ENCODE peak calls at places on chromosomes 5 and 9, in six cellular contexts. C is CD8-positive, alpha-beta T cell; D is effector memory CD4-positive, alpha-beta T cell; B is A549; N is sigmoid colon; X is uterus. U is an unnamed sample. For H3K9me3 and H3K4me1, the result is how much of the 10 kb centered on the place peaks cover.

GRCh38 chr5:102670224-102670836 is 84.8 kb upstream of the PAM start:
- DNase-seq in B (peak), C (no peak), X (no peak), D (no peak), N (no peak), U (no peak)

GRCh38 chr5:138177936-138178515 is 404 bp downstream of the BRD8 start:
- DNase-seq in N (no peak), B (peak), D (no peak), C (no peak), X (no peak), U (peak)

GRCh38 chr9:5263568-5264218 is 32.5 kb downstream of the INSL4 start:
- DNase-seq in B (peak), X (no peak), C (no peak), N (no peak), D (no peak), U (no peak)

GRCh38 chr5:14869286-14870164 is 2.1 kb downstream of the ANKH start:
- DNase-seq in N (no peak), X (no peak), B (no peak), C (no peak), D (no peak), U (no peak)

GRCh38 chr5:144191998-144192397 is 21.3 kb downstream of the KCTD16 start:
- DNase-seq in N (no peak), D (no peak), C (peak), X (no peak), B (peak), U (no peak)

GRCh38 chr5:40521108-40521785 is 158.5 kb upstream of the PTGER4 start:
- DNase-seq in D (no peak), N (no peak), C (no peak), B (no peak), X (no peak), U (no peak)

GRCh38 chr5:23763170-23763569 is 255.8 kb downstream of the PRDM9 start:
- DNase-seq in X (no peak), C (no peak), B (no peak), D (no peak), N (no peak), U (no peak)

GRCh38 chr9:111198936-111199335 is 131.1 kb downstream of the OR2K2 start:
- DNase-seq in B (no peak), X (no peak), N (no peak), C (no peak), D (no peak), U (no peak)

GRCh38 chr5:172952034-172952511 is 7.2 kb upstream of the RPL26L1 start:
- DNase-seq in N (no peak), C (no peak), D (no peak), B (peak), X (no peak), U (no peak)

GRCh38 chr5:142520885-142521284 is 165.0 kb downstream of the FGF1 start:
- DNase-seq in X (no peak), B (no peak), D (no peak), C (no peak), N (no peak), U (no peak)

GRCh38 chr5:172763120-172763464 is 7.9 kb downstream of the DUSP1 start:
- DNase-seq in D (no peak), B (no peak), C (no peak), X (no peak), N (no peak), U (no peak)

GRCh38 chr5:125485003-125485641 is 738.7 kb upstream of the ZNF608 start:
- DNase-seq in X (peak), N (peak), B (peak), C (no peak), D (no peak), U (no peak)

GRCh38 chr9:133499892-133500270 is 21.0 kb upstream of the SLC2A6 start:
- DNase-seq in N (no peak), X (no peak), B (no peak), C (no peak), D (no peak), U (peak)

GRCh38 chr5:105563842-105564241 is 2001.3 kb upstream of the NUDT12 start:
- DNase-seq in C (no peak), X (no peak), N (no peak), B (no peak), D (no peak), U (peak)

GRCh38 chr9:38181866-38182265 is 112.8 kb upstream of the SHB start:
- DNase-seq in C (no peak), X (no peak), D (no peak), N (no peak), B (no peak), U (no peak)

GRCh38 chr5:610011-610743 is 2.0 kb upstream of the CEP72 start:
- DNase-seq in C (peak), N (no peak), B (no peak), D (no peak), X (no peak), U (no peak)

GRCh38 chr5:1152771-1153282 is 41.0 kb upstream of the SLC12A7 start:
- DNase-seq in N (no peak), X (no peak), C (no peak), D (no peak), B (no peak), U (no peak)

GRCh38 chr9:110160163-110160562 is 47.8 kb downstream of the C9orf152 start:
- DNase-seq in C (no peak), B (no peak), N (no peak), D (no peak), X (no peak), U (no peak)

GRCh38 chr5:57412680-57413079 is 69.9 kb downstream of the ACTBL2 start:
- DNase-seq in C (no peak), D (no peak), X (no peak), B (no peak), N (no peak), U (no peak)

GRCh38 chr9:133935328-133936040 is 56.6 kb downstream of the VAV2 start:
- DNase-seq in C (no peak), X (peak), N (peak), D (no peak), B (no peak), U (peak)

GRCh38 chr5:78903936-78904335 is 81.2 kb downstream of the ARSB start:
- DNase-seq in X (no peak), D (no peak), N (no peak), C (no peak), B (no peak), U (no peak)

GRCh38 chr5:97764700-97765099 is 581.7 kb upstream of the RIOK2 start:
- DNase-seq in X (no peak), N (no peak), B (peak), D (no peak), C (no peak), U (no peak)

GRCh38 chr5:122999947-123000563 is 36.5 kb downstream of the PPIC start:
- DNase-seq in N (no peak), D (no peak), C (no peak), B (peak), X (no peak), U (peak)

GRCh38 chr9:5265939-5266338 is 34.7 kb downstream of the INSL4 start:
- DNase-seq in N (no peak), B (no peak), D (no peak), C (no peak), X (no peak), U (no peak)

GRCh38 chr5:115295775-115296129 is 702 bp downstream of the CCDC112 start:
- DNase-seq in N (no peak), B (no peak), C (no peak), X (no peak), D (no peak), U (no peak)

GRCh38 chr9:17757816-17758215 is 178.9 kb downstream of the SH3GL2 start:
- DNase-seq in C (no peak), B (no peak), N (no peak), D (no peak), X (no peak), U (no peak)

GRCh38 chr5:133510634-133511262 is 101.6 kb downstream of the FSTL4 start:
- DNase-seq in N (no peak), B (no peak), D (no peak), X (no peak), C (no peak), U (no peak)

GRCh38 chr9:61673247-61673646 is 483.4 kb downstream of the SPATA31A7 start:
- DNase-seq in D (no peak), N (peak), B (no peak), X (no peak), C (peak), U (no peak)

GRCh38 chr9:61669352-61669751 is 479.5 kb downstream of the SPATA31A7 start:
- DNase-seq in N (no peak), D (no peak), C (no peak), X (no peak), B (no peak), U (no peak)

GRCh38 chr9:61670616-61671015 is 480.8 kb downstream of the SPATA31A7 start:
- DNase-seq in D (no peak), C (peak), X (no peak), N (peak), B (no peak), U (no peak)

GRCh38 chr9:61673664-61674381 is 484.0 kb downstream of the SPATA31A7 start:
- DNase-seq in B (no peak), N (no peak), X (no peak), D (no peak), C (no peak), U (no peak)

GRCh38 chr9:61671276-61671973 is 481.6 kb downstream of the SPATA31A7 start:
- DNase-seq in D (no peak), C (peak), N (peak), B (no peak), X (no peak), U (no peak)
- H3K9me3 ChIP-seq in D (under half), C (under half), N (under half), B (under half), X (under half), U (under half)

GRCh38 chr9:127548352-127548878 is 63.7 kb upstream of the STXBP1 start:
- DNase-seq in B (no peak), C (no peak), N (no peak), D (no peak), X (no peak), U (peak)

GRCh38 chr9:127543973-127544533 is 68.0 kb upstream of the STXBP1 start:
- DNase-seq in B (no peak), C (no peak), D (no peak), X (no peak), N (no peak), U (peak)

GRCh38 chr9:127543221-127543620 is 68.9 kb upstream of the STXBP1 start:
- DNase-seq in D (no peak), C (no peak), N (no peak), B (no peak), X (no peak), U (peak)

GRCh38 chr9:127546125-127546832 is 65.8 kb upstream of the STXBP1 start:
- DNase-seq in X (no peak), C (no peak), D (no peak), B (peak), N (no peak), U (peak)

DNA sequence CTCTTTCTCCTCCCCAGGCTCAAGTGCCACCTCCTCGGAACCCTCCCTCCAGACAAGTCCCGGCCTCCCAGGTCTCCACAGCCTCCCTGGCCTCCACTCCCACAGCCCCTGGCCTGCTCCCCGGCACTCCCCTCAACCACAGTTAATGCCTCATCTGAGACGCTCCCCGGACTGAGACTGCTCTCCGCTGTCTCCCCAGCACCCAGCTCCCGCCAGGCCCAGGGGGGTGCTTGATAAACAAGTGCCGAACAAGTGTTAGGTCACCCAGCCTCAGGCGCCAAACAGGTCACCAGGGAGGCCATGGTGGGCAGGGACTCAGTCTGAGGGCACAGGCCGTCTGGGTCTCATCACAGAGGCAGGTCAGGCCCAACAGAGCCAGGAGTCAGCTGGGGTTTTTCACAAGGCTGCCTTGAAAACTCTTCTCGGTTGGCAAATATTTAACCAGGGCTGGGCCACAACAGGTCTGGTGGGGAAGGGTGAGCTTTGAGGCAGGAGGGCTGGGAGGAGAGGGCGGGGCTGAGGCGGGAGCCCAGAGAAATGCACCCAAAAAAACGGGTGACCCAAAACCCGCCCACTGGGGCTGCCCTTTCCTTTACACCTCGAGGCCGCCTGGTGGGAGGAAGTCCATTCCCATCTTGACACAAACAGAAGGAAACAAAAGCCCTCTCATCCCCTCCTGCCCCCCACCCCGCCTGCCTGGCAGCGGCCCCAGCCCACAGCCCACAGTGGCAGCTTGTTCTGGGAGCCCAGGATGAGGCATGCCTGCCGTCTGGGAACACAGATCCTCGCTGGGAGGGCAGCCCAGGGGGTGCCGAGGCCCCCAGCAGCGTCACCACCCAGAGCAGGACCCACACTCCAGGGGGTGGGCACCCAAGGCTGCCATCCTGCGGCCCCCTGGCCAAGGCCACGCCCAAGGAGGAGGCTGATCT is 66.6 kb upstream of the STXBP1 start:
- DNase-seq in N (peak), C (no peak), B (peak), X (no peak), D (no peak), U (peak)
- H3K4me1 ChIP-seq in N (half or more), C (under half), B (half or more), X (under half), D (under half), U (under half)

GRCh38 chr5:92908952-92909351 is 672.1 kb downstream of the NR2F1-AS1 start:
- DNase-seq in N (no peak), B (no peak), C (no peak), D (no peak), X (no peak), U (no peak)

GRCh38 chr5:92911851-92912250 is 669.2 kb downstream of the NR2F1-AS1 start:
- DNase-seq in N (no peak), X (no peak), C (no peak), D (no peak), B (no peak), U (no peak)

GRCh38 chr5:92911293-92911692 is 669.7 kb downstream of the NR2F1-AS1 start:
- DNase-seq in B (no peak), N (no peak), X (no peak), D (no peak), C (no peak), U (no peak)

GRCh38 chr5:92909545-92909962 is 671.5 kb downstream of the NR2F1-AS1 start:
- DNase-seq in D (no peak), B (peak), C (no peak), X (no peak), N (no peak), U (no peak)

GRCh38 chr5:92912280-92912679 is 668.7 kb downstream of the NR2F1-AS1 start:
- DNase-seq in X (no peak), D (no peak), B (no peak), N (no peak), C (no peak), U (no peak)
- H3K9me3 ChIP-seq in X (under half), D (under half), B (under half), N (under half), C (under half), U (under half)

GRCh38 chr9:121296213-121297127 is 28.5 kb downstream of the GSN start:
- DNase-seq in X (peak), B (no peak), N (no peak), C (no peak), D (no peak), U (no peak)
- H3K4me1 ChIP-seq in X (under half), B (under half), N (half or more), C (under half), D (under half), U (under half)

DNA sequence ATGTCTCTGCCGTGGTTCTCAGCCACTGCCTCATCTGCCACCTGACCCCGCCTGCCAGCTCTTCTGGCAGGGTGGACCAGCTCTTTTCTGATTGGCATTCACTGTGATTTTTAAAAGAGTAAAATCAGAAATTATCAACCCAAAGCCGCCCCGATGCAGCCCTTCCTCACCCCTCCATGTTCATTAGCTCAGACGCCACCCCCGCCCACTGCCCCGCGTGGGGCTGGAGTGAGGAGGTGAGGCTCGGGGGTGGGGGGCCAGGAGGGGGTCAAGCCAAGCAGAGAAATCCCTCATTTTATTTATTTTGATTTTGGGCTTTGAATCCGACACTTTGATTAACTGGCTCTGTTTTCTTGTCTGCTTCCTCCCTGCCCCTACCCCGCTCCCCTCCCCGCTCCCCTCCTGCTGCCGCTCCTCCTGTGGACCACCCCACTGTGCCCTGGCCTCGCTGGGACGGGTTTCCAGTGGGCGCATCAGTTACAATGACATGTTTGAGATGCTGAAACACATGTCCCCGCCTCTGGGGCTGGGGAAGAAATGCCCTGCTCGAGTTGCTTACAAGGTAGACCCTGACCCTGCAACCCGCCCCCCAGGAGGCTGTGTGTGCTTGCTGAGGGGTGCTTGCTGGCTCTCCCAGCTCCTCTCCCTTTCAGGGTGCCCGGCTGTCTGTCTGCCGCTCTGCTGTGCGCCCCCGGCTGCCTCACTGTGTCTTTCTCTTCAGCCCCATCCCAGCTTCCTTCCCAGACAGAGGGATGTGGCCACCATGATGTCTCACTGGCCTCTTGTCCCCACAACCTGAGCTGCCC is 224.9 kb downstream of the CACNA1B start:
- DNase-seq in X (no peak), B (no peak), C (peak), N (peak), D (no peak), U (no peak)
- H3K9me3 ChIP-seq in X (under half), B (under half), C (under half), N (under half), D (under half), U (under half)